ENCODE peak calls at places on chromosomes 12 and 14, in ten cellular contexts. R, E, H, O, Y, L, T, D, A and W are unnamed samples. For H3K4me1, the result is how much of the 10 kb centered on the place peaks cover.

GRCh38 chr12:47981496-47982260 is 18.3 kb downstream of the TMEM106C start:
- DNase-seq in E (no peak), Y (no peak), H (no peak), A (no peak), R (no peak), L (no peak), T (no peak), O (peak), D (no peak), W (no peak)

GRCh38 chr12:123398177-123398916 is 14.4 kb downstream of the KMT5A start:
- DNase-seq in L (no peak), R (peak), Y (peak), H (peak), T (no peak), A (no peak), D (peak), O (peak), E (peak), W (peak)

GRCh38 chr14:55416866-55417265 is 5.2 kb upstream of the ATG14 start:
- DNase-seq in L (no peak), R (no peak), A (no peak), T (no peak), H (peak), O (no peak), Y (no peak), D (no peak), E (no peak), W (no peak)

GRCh38 chr14:65229431-65230286 is 127.3 kb upstream of the MAX start:
- DNase-seq in D (no peak), O (peak), A (no peak), L (no peak), E (peak), Y (peak), H (peak), R (peak), T (peak), W (peak)

GRCh38 chr12:57761391-57761998 is 5.4 kb downstream of the CYP27B1 start:
- DNase-seq in T (no peak), L (no peak), A (no peak), R (no peak), O (no peak), Y (no peak), E (no peak), D (no peak), H (no peak), W (no peak)

GRCh38 chr12:121805800-121806555 is 2.2 kb downstream of the SETD1B start:
- DNase-seq in A (no peak), H (no peak), D (no peak), L (no peak), Y (peak), E (peak), T (no peak), R (no peak), O (peak), W (no peak)

GRCh38 chr14:79575032-79575431 is 636.3 kb downstream of the DIO2 start:
- DNase-seq in O (no peak), L (no peak), E (no peak), R (no peak), A (no peak), Y (no peak), D (no peak), T (no peak), H (no peak), W (no peak)

GRCh38 chr14:64465856-64466554 is 706 bp downstream of the AKAP5 start:
- DNase-seq in H (peak), Y (no peak), R (no peak), L (peak), T (no peak), D (no peak), A (no peak), E (peak), O (no peak), W (no peak)

GRCh38 chr14:99040047-99040446 is 231.9 kb downstream of the BCL11B start:
- DNase-seq in R (peak), T (no peak), D (no peak), E (no peak), A (no peak), L (no peak), O (no peak), H (no peak), Y (no peak), W (no peak)

GRCh38 chr14:92863281-92863680 is 59.7 kb upstream of the CHGA start:
- DNase-seq in O (no peak), H (no peak), T (no peak), Y (no peak), E (no peak), L (no peak), A (no peak), D (no peak), R (no peak), W (no peak)

GRCh38 chr14:95387826-95388445 is 68.2 kb upstream of the CLMN start:
- DNase-seq in T (no peak), O (no peak), L (no peak), A (no peak), H (no peak), R (no peak), D (no peak), Y (no peak), E (no peak), W (no peak)

GRCh38 chr12:13177896-13178295 is 18.6 kb upstream of the EMP1 start:
- DNase-seq in H (no peak), E (no peak), T (no peak), R (no peak), Y (no peak), O (no peak), D (no peak), A (no peak), L (no peak), W (no peak)

GRCh38 chr12:1453801-1454200 is 140.6 kb downstream of the FBXL14 start:
- DNase-seq in R (no peak), L (no peak), D (no peak), E (no peak), O (no peak), A (no peak), H (no peak), T (no peak), Y (no peak), W (no peak)

GRCh38 chr14:54686219-54686870 is 119.4 kb downstream of the SAMD4A start:
- DNase-seq in E (peak), O (no peak), T (peak), D (peak), L (no peak), H (peak), Y (no peak), R (no peak), A (peak), W (no peak)

GRCh38 chr12:112807452-112807851 is 15.9 kb downstream of the RPH3A start:
- DNase-seq in H (no peak), R (no peak), T (no peak), O (no peak), Y (no peak), E (no peak), D (no peak), A (no peak), L (no peak), W (no peak)

GRCh38 chr12:121802843-121803698 is 738 bp upstream of the SETD1B start:
- DNase-seq in T (peak), D (peak), E (peak), R (peak), L (peak), H (peak), A (peak), O (peak), Y (peak), W (peak)

GRCh38 chr12:6113691-6114475 is 10.6 kb downstream of the VWF start:
- DNase-seq in T (no peak), E (no peak), H (no peak), A (no peak), O (no peak), D (no peak), Y (no peak), L (no peak), R (no peak), W (no peak)

GRCh38 chr12:21884942-21885341 is 56.3 kb downstream of the ABCC9 start:
- DNase-seq in D (no peak), Y (no peak), R (no peak), O (no peak), L (no peak), E (no peak), T (no peak), H (no peak), A (no peak), W (no peak)

GRCh38 chr12:116693259-116694227 is 44.3 kb downstream of the SPRING1 start:
- DNase-seq in O (peak), A (no peak), T (no peak), D (no peak), H (peak), Y (no peak), E (no peak), L (no peak), R (peak), W (no peak)

GRCh38 chr12:87270894-87271293 is 758.3 kb downstream of the C12orf50 start:
- DNase-seq in H (no peak), E (no peak), Y (no peak), D (no peak), O (no peak), T (no peak), L (no peak), R (no peak), A (no peak), W (no peak)

GRCh38 chr12:120007272-120007671 is 18.2 kb downstream of the BICDL1 start:
- DNase-seq in Y (no peak), H (no peak), L (no peak), A (peak), T (no peak), E (no peak), R (no peak), D (no peak), O (no peak), W (no peak)

GRCh38 chr12:58893421-58893986 is 26.8 kb downstream of the LRIG3 start:
- DNase-seq in O (no peak), Y (no peak), D (no peak), L (no peak), H (no peak), R (no peak), T (no peak), E (no peak), A (no peak), W (no peak)

GRCh38 chr14:98077176-98077575 is 1194.8 kb downstream of the BCL11B start:
- DNase-seq in E (no peak), L (no peak), O (no peak), Y (no peak), D (no peak), H (no peak), R (no peak), T (no peak), A (no peak), W (no peak)

GRCh38 chr12:33486058-33486457 is 46.4 kb upstream of the SYT10 start:
- DNase-seq in E (no peak), L (no peak), T (no peak), R (no peak), H (no peak), A (no peak), O (no peak), D (no peak), Y (no peak), W (no peak)

GRCh38 chr12:31950088-31950487 is 9.1 kb upstream of the RESF1 start:
- DNase-seq in E (no peak), T (no peak), D (no peak), Y (no peak), H (no peak), O (no peak), R (no peak), A (no peak), L (no peak), W (no peak)

GRCh38 chr12:39145175-39145999 is 240.0 kb upstream of the CPNE8 start:
- DNase-seq in L (peak), T (peak), O (peak), H (peak), A (no peak), Y (peak), E (peak), R (peak), D (peak), W (no peak)

GRCh38 chr12:32115404-32116104 is 8.9 kb downstream of the BICD1 start:
- DNase-seq in R (peak), A (peak), Y (no peak), H (peak), T (peak), O (no peak), D (peak), L (peak), E (peak), W (peak)

GRCh38 chr12:106157802-106158201 is 19.0 kb upstream of the NUAK1 start:
- DNase-seq in O (no peak), T (no peak), Y (no peak), L (no peak), D (no peak), H (no peak), R (no peak), E (no peak), A (no peak), W (no peak)

GRCh38 chr14:75499084-75499875 is 23.0 kb upstream of the BATF start:
- DNase-seq in Y (no peak), T (no peak), O (no peak), L (no peak), A (no peak), D (no peak), E (no peak), R (no peak), H (no peak), W (no peak)

GRCh38 chr14:92026548-92027190 is 13.2 kb downstream of the TRIP11 start:
- DNase-seq in O (no peak), R (no peak), Y (no peak), T (no peak), H (no peak), E (no peak), L (no peak), D (no peak), A (no peak), W (no peak)

GRCh38 chr12:29505078-29505477 is 7.6 kb upstream of the OVCH1 start:
- DNase-seq in Y (no peak), R (no peak), H (no peak), T (no peak), A (no peak), E (no peak), O (no peak), L (no peak), D (no peak), W (no peak)

GRCh38 chr12:123242083-123242904 is 9.1 kb downstream of the MTRFR start:
- DNase-seq in L (no peak), Y (no peak), O (no peak), H (no peak), R (no peak), D (no peak), A (no peak), T (no peak), E (no peak), W (no peak)

GRCh38 chr14:70640938-70641547 is 673 bp upstream of the TTC9 start:
- DNase-seq in T (no peak), Y (peak), L (peak), H (peak), R (peak), D (peak), A (peak), O (peak), E (no peak), W (peak)

GRCh38 chr14:37681486-37681885 is 86.1 kb downstream of the TTC6 start:
- DNase-seq in Y (no peak), E (no peak), T (no peak), R (no peak), A (no peak), L (no peak), O (no peak), H (no peak), D (no peak), W (no peak)

GRCh38 chr12:42213023-42213422 is 25.0 kb downstream of the YAF2 start:
- DNase-seq in R (no peak), A (peak), O (no peak), H (no peak), L (no peak), D (no peak), E (no peak), T (no peak), Y (no peak), W (no peak)

GRCh38 chr14:57574617-57575288 is 81.1 kb upstream of the CCDC198 start:
- DNase-seq in R (no peak), D (no peak), O (no peak), A (no peak), E (no peak), H (no peak), L (no peak), Y (no peak), T (no peak), W (no peak)

GRCh38 chr12:4438834-4439596 is 6.6 kb downstream of the FGF6 start:
- DNase-seq in O (no peak), D (no peak), E (no peak), L (no peak), R (no peak), A (no peak), H (no peak), Y (no peak), T (no peak), W (peak)

GRCh38 chr12:67663121-67663520 is 14.6 kb downstream of the DYRK2 start:
- DNase-seq in O (no peak), Y (no peak), H (no peak), D (no peak), T (no peak), E (no peak), L (no peak), R (no peak), A (no peak), W (no peak)

GRCh38 chr12:15273896-15274295 is 48.4 kb upstream of the PTPRO start:
- DNase-seq in R (no peak), Y (no peak), O (no peak), D (no peak), T (no peak), E (no peak), A (no peak), H (peak), L (no peak), W (no peak)
- H3K4me1 ChIP-seq in R (under half), Y (under half), O (under half), D (under half), T (under half), E (under half), A (under half), H (under half), L (under half), W (under half)

DNA sequence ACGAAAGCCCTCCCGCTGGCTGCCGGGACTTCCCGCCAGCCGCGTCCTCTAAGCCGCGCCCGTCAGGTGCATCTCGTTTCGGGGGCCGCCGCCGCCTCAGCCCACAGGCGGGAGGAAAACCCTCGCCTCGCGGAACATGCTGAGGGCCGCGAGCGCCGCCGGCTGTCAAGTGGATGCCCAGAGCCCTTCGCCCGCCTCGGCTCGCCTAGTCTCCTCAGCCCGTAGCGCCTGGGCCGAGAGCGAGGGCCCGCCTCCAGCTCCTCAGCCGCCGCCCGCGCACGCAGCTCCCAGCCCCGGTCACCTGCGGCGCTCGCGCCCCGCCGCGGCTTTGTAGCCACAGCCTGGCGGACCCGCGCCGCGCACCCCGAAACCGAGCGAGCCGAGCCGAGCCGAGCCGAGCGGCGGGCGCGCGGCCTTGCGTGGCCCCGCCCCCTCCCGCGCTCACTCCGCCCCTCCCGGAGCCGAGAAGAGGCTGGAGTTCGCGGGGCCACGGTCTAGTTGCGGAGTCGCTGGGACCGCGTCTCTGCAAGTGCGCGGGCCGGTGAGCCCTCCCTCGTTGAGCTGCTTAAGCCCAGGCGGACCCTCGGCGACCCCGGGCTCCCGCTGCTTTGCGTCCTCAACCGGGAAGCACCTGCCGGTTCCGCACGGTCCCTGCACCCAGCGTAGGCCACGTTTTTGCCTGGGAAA is at the start of gene EML5:
- DNase-seq in T (peak), O (peak), A (peak), E (peak), D (peak), H (peak), Y (peak), L (peak), R (peak), W (peak)
- TF ChIP-seq POLR2A in T (peak), O (no peak), A (no peak), E (peak), D (no peak), H (no peak), Y (no peak), L (peak), R (no peak), W (peak)

DNA sequence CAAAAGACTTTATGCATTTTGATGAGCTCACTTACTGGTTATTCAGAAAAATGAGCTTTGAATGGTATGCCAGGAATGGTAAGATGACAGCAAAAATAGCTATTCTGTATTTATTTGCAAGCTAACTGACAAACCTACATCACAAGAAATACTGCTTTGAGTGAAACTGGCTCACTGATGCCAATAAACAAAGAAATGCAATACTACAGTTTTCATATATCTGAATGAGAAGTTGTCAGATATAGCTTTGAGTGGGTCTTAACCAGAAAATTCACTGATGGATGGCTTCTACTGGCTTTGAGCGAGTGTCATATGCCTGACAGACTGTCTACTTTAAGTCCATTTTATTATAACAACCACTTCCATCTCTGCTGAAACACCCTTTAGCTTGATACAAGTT is 330.1 kb downstream of the NELL2 start:
- DNase-seq in R (no peak), O (no peak), D (no peak), A (no peak), E (no peak), H (no peak), T (no peak), L (no peak), Y (no peak), W (no peak)
- H3K27ac ChIP-seq in R (no peak), O (no peak), D (no peak), A (no peak), E (no peak), H (no peak), T (no peak), L (no peak), Y (no peak), W (no peak)

GRCh38 chr12:14771651-14772137 is 31.6 kb downstream of the WBP11 start:
- DNase-seq in L (no peak), H (no peak), A (no peak), D (no peak), E (no peak), R (no peak), T (no peak), Y (no peak), O (no peak), W (no peak)

GRCh38 chr12:14769462-14769836 is 33.8 kb downstream of the WBP11 start:
- DNase-seq in T (peak), L (peak), O (no peak), A (no peak), D (peak), H (peak), Y (no peak), R (peak), E (peak), W (peak)

GRCh38 chr12:14769837-14770494 is 33.3 kb downstream of the WBP11 start:
- DNase-seq in O (peak), R (peak), D (peak), E (peak), L (peak), T (peak), H (peak), A (peak), Y (peak), W (peak)

GRCh38 chr12:14768823-14769405 is 34.4 kb downstream of the WBP11 start:
- DNase-seq in Y (no peak), O (no peak), A (no peak), E (peak), L (no peak), R (peak), H (peak), T (no peak), D (peak), W (no peak)

DNA sequence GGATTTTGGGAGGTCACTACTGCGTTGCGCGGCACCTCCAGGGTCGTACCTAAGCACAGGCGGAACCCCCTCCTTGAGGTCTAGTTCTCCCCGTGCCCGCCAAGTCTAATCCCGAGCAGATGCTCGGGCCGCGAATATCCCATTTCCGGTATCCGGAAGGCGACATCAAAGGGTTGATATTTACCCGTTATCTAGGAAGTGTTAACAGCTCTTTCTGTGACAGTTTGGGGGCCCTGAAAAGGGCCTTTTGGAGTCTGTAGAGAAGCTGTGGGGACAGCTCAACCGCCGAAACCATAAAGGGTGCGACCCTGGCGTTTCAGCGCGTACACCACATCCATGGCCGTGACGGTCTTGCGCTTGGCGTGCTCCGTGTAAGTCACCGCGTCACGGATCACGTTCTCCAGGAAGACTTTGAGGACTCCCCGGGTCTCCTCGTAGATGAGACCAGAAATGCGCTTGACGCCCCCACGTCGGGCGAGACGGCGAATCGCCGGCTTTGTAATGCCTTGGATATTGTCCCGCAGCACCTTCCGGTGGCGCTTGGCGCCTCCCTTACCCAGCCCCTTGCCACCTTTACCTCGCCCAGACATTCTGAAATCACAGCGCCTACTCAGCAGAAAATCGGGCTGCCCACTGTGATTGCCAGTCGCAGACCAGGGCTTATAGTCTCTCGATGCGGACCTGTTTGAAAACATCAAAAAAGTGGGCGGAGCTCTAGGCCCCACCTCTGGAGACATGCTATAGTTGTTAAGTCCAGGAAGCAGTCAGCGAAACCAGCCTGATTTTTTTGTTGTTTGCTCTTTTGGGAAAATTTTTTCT is 32.6 kb downstream of the WBP11 start:
- DNase-seq in E (peak), A (peak), R (peak), O (peak), Y (peak), L (peak), D (peak), T (peak), H (peak), W (peak)
- H3K4me1 ChIP-seq in E (under half), A (under half), R (under half), O (under half), Y (under half), L (under half), D (under half), T (under half), H (under half), W (under half)